ENCODE peak calls at places on chromosome 3, in five cellular contexts. One of them, this sample, is unnamed.

GRCh38 chr3:27666277-27666676 is 55.8 kb downstream of the EOMES start:
- DNase-seq in HepG2: no peak
- DNase-seq in WTC11: no peak
- DNase-seq in H1: no peak
- DNase-seq in A549: no peak
- DNase-seq in this sample: no peak

GRCh38 chr3:49108346-49108745 is 3.8 kb upstream of the QARS1 start:
- DNase-seq in H1: no peak
- DNase-seq in A549: no peak
- DNase-seq in HepG2: no peak
- DNase-seq in WTC11: no peak
- DNase-seq in this sample: no peak

GRCh38 chr3:181839915-181840295 is 128.2 kb downstream of the SOX2 start:
- DNase-seq in HepG2: no peak
- DNase-seq in WTC11: no peak
- DNase-seq in A549: no peak
- DNase-seq in H1: no peak
- DNase-seq in this sample: no peak

GRCh38 chr3:153209596-153209995 is 47.6 kb downstream of the RAP2B start:
- DNase-seq in WTC11: peak; percentile 74
- DNase-seq in HepG2: no peak
- DNase-seq in A549: peak; percentile 6
- DNase-seq in H1: peak; percentile 64
- DNase-seq in this sample: peak; percentile 59

GRCh38 chr3:73192036-73192738 is 130.7 kb downstream of the EBLN2 start:
- DNase-seq in WTC11: peak; percentile 67
- DNase-seq in HepG2: peak; percentile 58
- DNase-seq in H1: peak; percentile 66
- DNase-seq in A549: no peak
- DNase-seq in this sample: no peak

GRCh38 chr3:188171682-188172467 is 17.9 kb downstream of the LPP start:
- DNase-seq in A549: no peak
- DNase-seq in HepG2: no peak
- DNase-seq in H1: no peak
- DNase-seq in WTC11: no peak
- DNase-seq in this sample: no peak

GRCh38 chr3:89025185-89025584 is 82.2 kb upstream of the EPHA3 start:
- DNase-seq in WTC11: no peak
- DNase-seq in HepG2: no peak
- DNase-seq in H1: no peak
- DNase-seq in A549: no peak
- DNase-seq in this sample: no peak

GRCh38 chr3:23075478-23075877 is 127.6 kb upstream of the UBE2E2 start:
- DNase-seq in HepG2: no peak
- DNase-seq in WTC11: no peak
- DNase-seq in A549: no peak
- DNase-seq in H1: no peak
- DNase-seq in this sample: no peak

DNA sequence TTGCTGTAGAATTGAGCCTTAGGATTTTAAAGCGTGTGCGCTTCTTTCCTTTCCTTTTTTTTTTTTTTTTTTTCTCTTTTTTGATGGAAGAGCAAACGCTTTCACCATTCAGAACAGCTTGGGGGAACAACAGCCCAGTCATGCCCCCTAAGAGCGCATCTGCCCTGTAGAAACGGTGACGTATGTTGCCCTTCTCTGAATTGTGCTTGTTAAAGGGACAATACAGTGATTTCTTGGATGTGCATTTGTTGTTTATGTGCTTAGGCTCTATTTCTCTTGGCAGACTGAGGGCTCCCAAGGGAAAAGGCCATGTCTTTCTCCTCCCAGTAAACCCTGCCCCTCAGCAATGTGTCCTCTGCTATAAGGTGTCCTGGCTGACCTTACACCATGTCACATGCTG is 346.0 kb downstream of the EPHB1 start:
- DNase-seq in A549: no peak
- DNase-seq in HepG2: no peak
- DNase-seq in H1: no peak
- DNase-seq in WTC11: no peak
- DNase-seq in this sample: no peak
- TF ChIP-seq JUN in A549: no peak
- TF ChIP-seq JUN in HepG2: no peak
- TF ChIP-seq JUN in H1: no peak
- TF ChIP-seq JUN in WTC11: no peak
- TF ChIP-seq JUN in this sample: no peak

GRCh38 chr3:6860149-6860548 is 766 bp upstream of the GRM7 start:
- DNase-seq in H1: peak; percentile 51
- DNase-seq in HepG2: no peak
- DNase-seq in WTC11: no peak
- DNase-seq in A549: no peak
- DNase-seq in this sample: no peak
- TF ChIP-seq JUN in H1: no peak
- TF ChIP-seq JUN in HepG2: no peak
- TF ChIP-seq JUN in WTC11: no peak
- TF ChIP-seq JUN in A549: no peak
- TF ChIP-seq JUN in this sample: no peak

DNA sequence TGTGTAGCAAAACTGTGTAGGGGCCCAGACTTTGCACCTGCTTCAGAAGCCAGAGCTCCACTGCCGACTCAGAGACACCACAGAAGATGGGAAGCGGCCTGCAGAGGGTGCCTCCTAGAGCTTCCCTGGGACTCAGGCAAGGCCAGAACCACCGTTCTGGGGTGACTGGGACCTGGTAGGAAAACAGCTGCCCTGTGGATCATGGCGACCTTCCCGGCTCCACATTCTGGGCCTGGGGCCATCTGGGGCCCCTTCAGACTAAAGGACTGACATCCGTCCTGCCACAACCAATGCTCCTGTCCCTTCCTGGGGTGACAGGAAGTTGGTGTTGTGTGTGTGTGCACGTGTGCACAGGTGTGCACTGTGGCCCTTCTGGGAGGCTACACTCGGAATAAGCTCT is 17.4 kb upstream of the TKT start:
- DNase-seq in A549: no peak
- DNase-seq in H1: no peak
- DNase-seq in HepG2: no peak
- DNase-seq in WTC11: no peak
- DNase-seq in this sample: no peak
- TF ChIP-seq JUN in A549: no peak
- TF ChIP-seq JUN in H1: no peak
- TF ChIP-seq JUN in HepG2: no peak
- TF ChIP-seq JUN in WTC11: no peak
- TF ChIP-seq JUN in this sample: no peak

GRCh38 chr3:113485161-113485609 is 29.8 kb downstream of the SPICE1 start:
- DNase-seq in H1: no peak
- DNase-seq in WTC11: peak; percentile 16
- DNase-seq in HepG2: peak; percentile 53
- DNase-seq in A549: no peak
- DNase-seq in this sample: no peak
- TF ChIP-seq JUN in H1: no peak
- TF ChIP-seq JUN in WTC11: no peak
- TF ChIP-seq JUN in HepG2: no peak
- TF ChIP-seq JUN in A549: no peak
- TF ChIP-seq JUN in this sample: no peak

GRCh38 chr3:19485267-19485666 is 337.0 kb downstream of the KCNH8 start:
- DNase-seq in A549: no peak
- DNase-seq in H1: no peak
- DNase-seq in HepG2: no peak
- DNase-seq in WTC11: no peak
- DNase-seq in this sample: no peak

GRCh38 chr3:19489936-19490335 is 341.6 kb downstream of the KCNH8 start:
- DNase-seq in H1: no peak
- DNase-seq in WTC11: no peak
- DNase-seq in HepG2: no peak
- DNase-seq in A549: no peak
- DNase-seq in this sample: no peak

GRCh38 chr3:19487386-19487785 is 339.1 kb downstream of the KCNH8 start:
- DNase-seq in A549: no peak
- DNase-seq in WTC11: no peak
- DNase-seq in HepG2: no peak
- DNase-seq in H1: no peak
- DNase-seq in this sample: no peak
- TF ChIP-seq JUN in A549: no peak
- TF ChIP-seq JUN in WTC11: no peak
- TF ChIP-seq JUN in HepG2: no peak
- TF ChIP-seq JUN in H1: no peak
- TF ChIP-seq JUN in this sample: no peak

This sample was measured in endothelial cell of umbilical vein.